ENCODE peak calls at places on chromosomes 6 and 20, in four cellular contexts. One of them, this sample, is unnamed.

GRCh38 chr6:12071064-12071615 is 59.0 kb downstream of the HIVEP1 start:
- DNase-seq in skeletal muscle cell: no peak
- DNase-seq in cardiac fibroblast: no peak
- DNase-seq in cardiac muscle cell: no peak
- DNase-seq in this sample: no peak

GRCh38 chr6:168332020-168332419 is 12.4 kb upstream of the DACT2 start:
- DNase-seq in cardiac muscle cell: no peak
- DNase-seq in cardiac fibroblast: no peak
- DNase-seq in skeletal muscle cell: no peak
- DNase-seq in this sample: no peak

GRCh38 chr20:38157635-38158495 is 7.2 kb downstream of the TGM2 start:
- DNase-seq in cardiac fibroblast: peak
- DNase-seq in cardiac muscle cell: no peak
- DNase-seq in skeletal muscle cell: no peak
- DNase-seq in this sample: no peak

GRCh38 chr6:109257494-109257893 is 124.8 kb downstream of the CD164 start:
- DNase-seq in cardiac fibroblast: no peak
- DNase-seq in skeletal muscle cell: no peak
- DNase-seq in cardiac muscle cell: no peak
- DNase-seq in this sample: no peak

GRCh38 chr6:22582806-22583205 is 13.4 kb downstream of the HDGFL1 start:
- DNase-seq in skeletal muscle cell: peak
- DNase-seq in cardiac muscle cell: no peak
- DNase-seq in cardiac fibroblast: peak
- DNase-seq in this sample: no peak

GRCh38 chr20:50792708-50793574 is 1.9 kb upstream of the BCAS4 start:
- DNase-seq in skeletal muscle cell: peak
- DNase-seq in cardiac muscle cell: no peak
- DNase-seq in cardiac fibroblast: no peak
- DNase-seq in this sample: no peak

GRCh38 chr6:14066782-14067406 is 50.7 kb upstream of the CD83 start:
- DNase-seq in cardiac muscle cell: peak
- DNase-seq in skeletal muscle cell: peak
- DNase-seq in cardiac fibroblast: peak
- DNase-seq in this sample: peak

GRCh38 chr6:7087066-7087465 is 20.7 kb upstream of the RREB1 start:
- DNase-seq in cardiac fibroblast: peak
- DNase-seq in skeletal muscle cell: no peak
- DNase-seq in cardiac muscle cell: no peak
- DNase-seq in this sample: peak

GRCh38 chr20:63020681-63021080 is 13.9 kb upstream of the BHLHE23 start:
- DNase-seq in cardiac fibroblast: no peak
- DNase-seq in cardiac muscle cell: no peak
- DNase-seq in skeletal muscle cell: no peak
- DNase-seq in this sample: no peak

GRCh38 chr20:2101057-2101934 is at the start of gene STK35:
- DNase-seq in cardiac muscle cell: no peak
- DNase-seq in cardiac fibroblast: no peak
- DNase-seq in skeletal muscle cell: no peak
- DNase-seq in this sample: no peak

GRCh38 chr6:121055572-121056163 is 278.6 kb downstream of the TBC1D32 start:
- DNase-seq in skeletal muscle cell: peak
- DNase-seq in cardiac muscle cell: peak
- DNase-seq in cardiac fibroblast: peak
- DNase-seq in this sample: peak

GRCh38 chr6:12113190-12113578 is 101.1 kb downstream of the HIVEP1 start:
- DNase-seq in skeletal muscle cell: peak
- DNase-seq in cardiac muscle cell: no peak
- DNase-seq in cardiac fibroblast: peak
- DNase-seq in this sample: peak

GRCh38 chr6:138560130-138560850 is 61.0 kb upstream of the NHSL1 start:
- DNase-seq in cardiac muscle cell: no peak
- DNase-seq in cardiac fibroblast: no peak
- DNase-seq in skeletal muscle cell: no peak
- DNase-seq in this sample: no peak

GRCh38 chr6:18595774-18596528 is 208.8 kb downstream of the RNF144B start:
- DNase-seq in cardiac fibroblast: peak
- DNase-seq in cardiac muscle cell: peak
- DNase-seq in skeletal muscle cell: peak
- DNase-seq in this sample: peak

GRCh38 chr6:113475392-113475791 is 381.8 kb upstream of the MARCKS start:
- DNase-seq in cardiac muscle cell: no peak
- DNase-seq in skeletal muscle cell: no peak
- DNase-seq in cardiac fibroblast: no peak
- DNase-seq in this sample: no peak

GRCh38 chr6:155314773-155315515 is 660 bp upstream of the TFB1M start:
- DNase-seq in cardiac fibroblast: peak
- DNase-seq in cardiac muscle cell: no peak
- DNase-seq in skeletal muscle cell: peak
- DNase-seq in this sample: no peak

GRCh38 chr6:128601060-128601459 is 80.7 kb upstream of the PTPRK start:
- DNase-seq in skeletal muscle cell: no peak
- DNase-seq in cardiac fibroblast: peak
- DNase-seq in cardiac muscle cell: no peak
- DNase-seq in this sample: peak

GRCh38 chr6:53896237-53896636 is 101.4 kb downstream of the LRRC1 start:
- DNase-seq in cardiac muscle cell: peak
- DNase-seq in cardiac fibroblast: peak
- DNase-seq in skeletal muscle cell: no peak
- DNase-seq in this sample: peak

GRCh38 chr20:19777311-19777710 is 19.3 kb downstream of the RIN2 start:
- DNase-seq in skeletal muscle cell: no peak
- DNase-seq in cardiac fibroblast: no peak
- DNase-seq in cardiac muscle cell: no peak
- DNase-seq in this sample: no peak

GRCh38 chr6:163745566-163746400 is 331.3 kb downstream of the QKI start:
- DNase-seq in cardiac muscle cell: peak
- DNase-seq in cardiac fibroblast: peak
- DNase-seq in skeletal muscle cell: peak
- DNase-seq in this sample: peak

GRCh38 chr20:32681175-32682084 is 7.7 kb upstream of the C20orf203 start:
- DNase-seq in skeletal muscle cell: no peak
- DNase-seq in cardiac fibroblast: peak
- DNase-seq in cardiac muscle cell: peak
- DNase-seq in this sample: peak

DNA sequence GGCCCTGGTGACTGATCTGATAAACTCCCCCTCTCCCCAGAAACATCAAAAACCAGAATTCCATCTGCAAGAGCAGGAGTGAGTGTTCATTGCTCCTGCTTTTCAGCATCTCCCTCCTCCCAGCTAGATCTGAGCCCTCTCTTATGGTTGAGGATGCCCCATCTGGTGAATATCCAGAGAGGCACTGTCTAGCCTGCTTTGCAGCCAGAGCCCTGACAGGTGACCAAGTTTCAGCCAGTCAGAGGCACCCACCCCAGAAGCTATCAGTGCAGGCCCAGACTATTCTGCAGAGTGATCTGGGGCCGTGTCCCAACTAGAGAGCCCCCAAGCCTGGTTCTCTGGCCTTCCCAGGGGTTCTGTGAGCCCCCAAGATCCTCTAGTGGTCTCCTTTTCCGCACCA is 6.4 kb upstream of the BMP7 start:
- DNase-seq in skeletal muscle cell: no peak
- DNase-seq in cardiac muscle cell: peak
- DNase-seq in cardiac fibroblast: no peak
- DNase-seq in this sample: no peak
- H3K4me3 ChIP-seq in skeletal muscle cell: no peak
- H3K4me3 ChIP-seq in cardiac muscle cell: no peak
- H3K4me3 ChIP-seq in cardiac fibroblast: no peak
- H3K4me3 ChIP-seq in this sample: no peak

GRCh38 chr6:166167801-166168615 is at the start of gene TBXT:
- DNase-seq in cardiac muscle cell: no peak
- DNase-seq in cardiac fibroblast: no peak
- DNase-seq in skeletal muscle cell: no peak
- DNase-seq in this sample: no peak

GRCh38 chr6:166166314-166167257 is 1.1 kb downstream of the TBXT start:
- DNase-seq in cardiac fibroblast: no peak
- DNase-seq in skeletal muscle cell: no peak
- DNase-seq in cardiac muscle cell: no peak
- DNase-seq in this sample: no peak

GRCh38 chr6:166169549-166170421 is 2.1 kb upstream of the TBXT start:
- DNase-seq in cardiac fibroblast: no peak
- DNase-seq in skeletal muscle cell: no peak
- DNase-seq in cardiac muscle cell: no peak
- DNase-seq in this sample: no peak

GRCh38 chr6:166167258-166167731 is 356 bp downstream of the TBXT start:
- DNase-seq in cardiac fibroblast: no peak
- DNase-seq in cardiac muscle cell: no peak
- DNase-seq in skeletal muscle cell: no peak
- DNase-seq in this sample: no peak

GRCh38 chr6:166168616-166169548 is 1.2 kb upstream of the TBXT start:
- DNase-seq in cardiac fibroblast: peak
- DNase-seq in skeletal muscle cell: no peak
- DNase-seq in cardiac muscle cell: no peak
- DNase-seq in this sample: no peak
- H3K4me3 ChIP-seq in cardiac fibroblast: no peak
- H3K4me3 ChIP-seq in skeletal muscle cell: no peak
- H3K4me3 ChIP-seq in cardiac muscle cell: peak
- H3K4me3 ChIP-seq in this sample: no peak

DNA sequence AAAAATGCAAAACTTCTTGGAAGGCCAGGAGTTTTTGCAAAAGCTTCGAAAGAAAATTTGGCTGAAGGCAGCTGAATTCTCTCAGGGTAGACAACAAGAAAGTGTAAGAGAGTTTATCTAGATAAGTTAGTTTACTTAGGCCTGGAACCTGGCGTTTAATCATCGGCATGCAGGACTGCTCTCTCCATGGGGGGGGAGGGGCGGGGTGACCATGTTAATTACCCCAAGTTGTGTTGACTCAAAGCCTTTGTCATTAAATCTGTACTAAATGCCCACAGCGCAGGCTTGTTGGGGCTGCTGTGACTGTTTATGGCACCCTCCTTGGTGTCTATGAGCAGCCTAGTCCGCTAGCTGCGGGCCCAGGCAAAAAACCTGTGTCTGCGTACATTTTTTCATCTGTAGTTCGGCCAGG is 20.1 kb upstream of the ZNF451 start:
- DNase-seq in cardiac fibroblast: no peak
- DNase-seq in cardiac muscle cell: no peak
- DNase-seq in skeletal muscle cell: no peak
- DNase-seq in this sample: no peak
- H3K4me3 ChIP-seq in cardiac fibroblast: no peak
- H3K4me3 ChIP-seq in cardiac muscle cell: no peak
- H3K4me3 ChIP-seq in skeletal muscle cell: no peak
- H3K4me3 ChIP-seq in this sample: no peak

GRCh38 chr6:110689275-110689935 is 125.9 kb downstream of the CDK19 start:
- DNase-seq in skeletal muscle cell: no peak
- DNase-seq in cardiac fibroblast: no peak
- DNase-seq in cardiac muscle cell: no peak
- DNase-seq in this sample: no peak
- H3K4me3 ChIP-seq in skeletal muscle cell: no peak
- H3K4me3 ChIP-seq in cardiac fibroblast: no peak
- H3K4me3 ChIP-seq in cardiac muscle cell: no peak
- H3K4me3 ChIP-seq in this sample: no peak

DNA sequence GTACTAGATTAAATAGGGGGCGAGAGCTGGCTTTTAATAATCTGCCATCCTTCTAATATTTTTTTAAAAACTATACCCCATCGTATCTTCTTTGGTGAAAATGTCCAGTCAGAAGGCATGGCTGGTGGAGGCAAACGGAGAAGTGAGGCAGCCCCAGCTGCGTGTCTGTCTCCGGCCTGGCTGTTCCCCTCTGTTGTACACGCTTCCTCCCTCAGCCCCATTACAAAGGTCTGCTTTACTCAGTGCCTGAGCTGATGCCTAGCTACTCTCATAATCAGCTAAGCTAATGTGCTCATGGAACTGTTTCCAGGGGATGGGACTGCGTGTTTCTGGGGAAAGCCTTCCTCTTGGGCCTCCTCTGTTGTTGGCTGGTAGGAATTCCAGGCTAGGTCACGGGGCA is 67.3 kb downstream of the PPP1R3G start:
- DNase-seq in cardiac fibroblast: no peak
- DNase-seq in cardiac muscle cell: no peak
- DNase-seq in skeletal muscle cell: no peak
- DNase-seq in this sample: peak
- H3K4me3 ChIP-seq in cardiac fibroblast: no peak
- H3K4me3 ChIP-seq in cardiac muscle cell: no peak
- H3K4me3 ChIP-seq in skeletal muscle cell: no peak
- H3K4me3 ChIP-seq in this sample: no peak

This sample was measured in astrocyte of the spinal cord.